ENCODE peak calls at places on chromosomes 13 and 19, in four cellular contexts. Z is A549, M is SK-N-SH, W is GM12878. A is an unnamed sample.

GRCh38 chr13:49821216-49821820 is 28.8 kb upstream of the KPNA3 start:
- DNase-seq in Z (no peak), M (no peak), W (no peak), A (no peak)

GRCh38 chr19:42010245-42011126 is 16.5 kb upstream of the ATP1A3 start:
- DNase-seq in Z (no peak), M (no peak), W (no peak), A (no peak)

GRCh38 chr19:36103842-36104552 is 6.9 kb upstream of the OVOL3 start:
- DNase-seq in Z (no peak), M (no peak), W (no peak), A (no peak)

GRCh38 chr13:39767791-39768564 is 112.5 kb downstream of the COG6 start:
- DNase-seq in Z (no peak), M (no peak), W (no peak), A (no peak)

GRCh38 chr13:31982540-31982939 is 49.0 kb upstream of the FRY start:
- DNase-seq in Z (peak), M (peak), W (no peak), A (peak)

GRCh38 chr13:32010137-32010536 is 21.4 kb upstream of the FRY start:
- DNase-seq in Z (no peak), M (no peak), W (no peak), A (no peak)

GRCh38 chr19:18773682-18774081 is 17.4 kb downstream of the COMP start:
- DNase-seq in Z (no peak), M (no peak), W (no peak), A (no peak)

GRCh38 chr13:109816979-109817275 is 30.5 kb upstream of the IRS2 start:
- DNase-seq in Z (no peak), M (no peak), W (no peak), A (no peak)

GRCh38 chr13:29935309-29935981 is 85.0 kb upstream of the UBL3 start:
- DNase-seq in Z (no peak), M (no peak), W (peak), A (no peak)

GRCh38 chr19:13996928-13997636 is 9.0 kb downstream of the RFX1 start:
- DNase-seq in Z (no peak), M (no peak), W (no peak), A (no peak)

GRCh38 chr19:41263042-41263849 is 926 bp upstream of the HNRNPUL1 start:
- DNase-seq in Z (peak), M (peak), W (peak), A (peak)

GRCh38 chr13:50090211-50090610 is 75.0 kb downstream of the KCNRG start:
- DNase-seq in Z (no peak), M (no peak), W (no peak), A (no peak)

GRCh38 chr19:31164666-31165265 is 184.5 kb downstream of the TSHZ3 start:
- DNase-seq in Z (no peak), M (no peak), W (no peak), A (no peak)

GRCh38 chr13:112956516-112957294 is 12.3 kb upstream of the MCF2L start:
- DNase-seq in Z (no peak), M (no peak), W (no peak), A (peak)

GRCh38 chr19:50669319-50670101 is 20.3 kb downstream of the C19orf81 start:
- DNase-seq in Z (peak), M (peak), W (no peak), A (no peak)

GRCh38 chr13:101698400-101698799 is 245.9 kb downstream of the ITGBL1 start:
- DNase-seq in Z (no peak), M (peak), W (no peak), A (no peak)

GRCh38 chr13:111630411-111630810 is 310.0 kb downstream of the TEX29 start:
- DNase-seq in Z (no peak), M (no peak), W (no peak), A (no peak)
- TF ChIP-seq PBX3 in Z (no peak), M (no peak), W (no peak), A (no peak)

DNA sequence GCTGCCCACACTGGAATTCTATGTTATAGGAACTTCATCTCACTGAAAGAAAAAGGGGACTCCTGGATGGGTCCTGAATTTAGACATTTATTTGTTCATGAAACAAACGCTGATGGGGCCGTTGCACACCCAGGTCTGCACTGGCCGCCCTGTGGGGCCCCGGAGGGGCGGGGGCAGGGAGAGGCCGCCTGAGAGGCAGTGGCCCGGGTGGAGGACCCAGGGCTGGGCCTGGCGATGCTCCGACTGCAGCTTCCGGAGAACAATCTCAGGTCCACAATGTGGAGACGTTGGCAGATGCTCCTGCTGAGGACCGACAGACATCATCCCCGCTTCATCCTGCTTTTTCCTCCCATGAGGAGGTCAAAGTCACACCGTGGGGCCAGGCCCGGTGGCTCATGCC is 16.3 kb upstream of the PTBP1 start:
- DNase-seq in Z (no peak), M (no peak), W (no peak), A (no peak)
- TF ChIP-seq PBX3 in Z (no peak), M (no peak), W (no peak), A (no peak)

GRCh38 chr19:48845384-48845783 is 9.1 kb upstream of the HSD17B14 start:
- DNase-seq in Z (no peak), M (no peak), W (no peak), A (no peak)
- TF ChIP-seq PBX3 in Z (no peak), M (no peak), W (no peak), A (no peak)

DNA sequence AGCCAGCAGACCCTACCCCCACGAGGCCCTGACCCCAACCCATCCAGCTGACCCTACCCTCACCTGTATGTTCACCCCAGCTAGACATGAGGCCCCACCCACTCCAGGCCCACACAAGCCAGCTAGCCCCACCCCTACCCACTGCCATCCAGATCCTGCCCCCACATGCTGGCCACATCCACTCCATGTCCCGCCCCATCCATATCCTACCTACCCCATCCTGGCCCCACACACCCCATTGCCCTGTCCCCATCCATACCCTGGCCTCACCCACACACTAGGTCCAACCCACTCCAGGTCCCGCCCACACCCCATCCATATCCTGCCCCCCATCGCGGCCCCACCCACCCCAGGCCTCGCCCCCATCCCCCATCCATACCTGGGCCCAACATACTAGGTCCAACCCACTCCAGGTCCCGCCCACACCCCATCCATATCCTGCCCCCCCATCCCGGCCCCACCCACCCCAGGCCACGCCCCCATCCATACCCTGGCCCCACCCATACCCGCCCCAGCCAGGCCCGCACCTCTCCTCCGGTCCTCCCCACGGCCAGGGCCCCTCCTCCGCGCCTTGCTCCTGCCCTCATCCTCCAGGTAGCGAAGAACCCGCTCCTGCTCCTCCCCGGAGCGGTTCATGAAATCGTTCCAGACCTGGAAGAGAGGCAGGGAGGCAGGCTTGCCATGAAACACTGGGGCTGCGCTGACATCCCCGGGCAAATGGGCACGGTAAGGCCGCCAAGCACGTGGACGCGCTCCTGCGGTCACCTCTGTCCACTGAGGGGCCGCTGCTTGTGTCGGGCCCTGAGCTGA is 7.2 kb downstream of the RNU6-9 start:
- DNase-seq in Z (peak), M (peak), W (no peak), A (no peak)
- TF ChIP-seq PBX3 in Z (no peak), M (no peak), W (no peak), A (no peak)

A was measured in HepG2.